ENCODE peak calls at places on chromosomes 13 and 19, in nine cellular contexts. Z is stomach, A is ovary, P is A549, W is suprapubic skin, S is transverse colon, X is tibial nerve, V is H1, N is K562. G is an unnamed sample.

GRCh38 chr19:41327499-41328156 is 17.7 kb downstream of the CCDC97 start:
- DNase-seq in W (peak), Z (peak), N (peak), V (peak), X (no peak), S (peak), A (peak), P (peak), G (no peak)

GRCh38 chr13:43089912-43090498 is 66.6 kb downstream of the DNAJC15 start:
- DNase-seq in P (no peak), V (no peak), Z (no peak), A (no peak), W (no peak), S (no peak), X (no peak), N (no peak), G (no peak)

GRCh38 chr19:51715850-51716249 is 7.9 kb downstream of the HAS1 start:
- DNase-seq in V (no peak), S (no peak), N (no peak), P (no peak), W (no peak), X (no peak), A (no peak), Z (no peak), G (no peak)

GRCh38 chr19:33621811-33622504 is at the start of gene CHST8:
- DNase-seq in V (peak), S (peak), Z (peak), N (peak), W (no peak), X (no peak), A (peak), P (no peak), G (no peak)

GRCh38 chr13:48798180-48798579 is 144.5 kb downstream of the CYSLTR2 start:
- DNase-seq in Z (no peak), V (no peak), W (no peak), P (no peak), S (no peak), X (no peak), A (no peak), N (no peak), G (no peak)

GRCh38 chr19:44757735-44758505 is 9.4 kb downstream of the BCL3 start:
- DNase-seq in A (peak), W (no peak), Z (peak), N (no peak), P (no peak), V (peak), X (peak), S (peak), G (no peak)

GRCh38 chr19:46818812-46819211 is 30.4 kb upstream of the SLC1A5 start:
- DNase-seq in Z (no peak), P (peak), A (no peak), W (no peak), N (peak), V (peak), S (no peak), X (no peak), G (no peak)

GRCh38 chr19:43755256-43755801 is 567 bp upstream of the SMG9 start:
- DNase-seq in V (peak), S (peak), X (peak), Z (peak), P (peak), N (peak), W (no peak), A (peak), G (no peak)

GRCh38 chr19:30670562-30671513 is 298.7 kb downstream of the ZNF536 start:
- DNase-seq in P (no peak), N (no peak), W (no peak), S (no peak), Z (peak), A (no peak), V (no peak), X (no peak), G (no peak)

GRCh38 chr19:16338470-16339360 is 14.1 kb downstream of the KLF2 start:
- DNase-seq in P (peak), W (no peak), S (peak), N (no peak), V (no peak), A (peak), X (no peak), Z (no peak), G (no peak)

GRCh38 chr19:17275441-17276175 is 6.1 kb upstream of the ANKLE1 start:
- DNase-seq in W (no peak), V (no peak), Z (no peak), P (no peak), S (no peak), A (no peak), X (no peak), N (no peak), G (no peak)

GRCh38 chr13:21124853-21125252 is 51.5 kb downstream of the SKA3 start:
- DNase-seq in V (no peak), S (no peak), N (no peak), P (peak), W (no peak), A (no peak), X (no peak), Z (no peak), G (no peak)

GRCh38 chr19:52722062-52723005 is 12.5 kb downstream of the ZNF611 start:
- DNase-seq in Z (no peak), X (no peak), W (no peak), S (no peak), A (no peak), V (no peak), N (no peak), P (peak), G (no peak)

GRCh38 chr13:45674908-45675307 is 27.2 kb upstream of the CBY2 start:
- DNase-seq in S (no peak), A (no peak), N (no peak), P (no peak), Z (no peak), W (no peak), X (no peak), V (no peak), G (peak)

GRCh38 chr13:70729369-70729768 is 621.1 kb upstream of the KLHL1 start:
- DNase-seq in P (no peak), V (no peak), A (no peak), S (no peak), N (no peak), X (no peak), Z (no peak), W (no peak), G (no peak)

GRCh38 chr13:42474954-42475353 is 99.0 kb upstream of the TNFSF11 start:
- DNase-seq in N (no peak), X (no peak), Z (no peak), V (no peak), A (no peak), P (no peak), W (no peak), S (no peak), G (no peak)

DNA sequence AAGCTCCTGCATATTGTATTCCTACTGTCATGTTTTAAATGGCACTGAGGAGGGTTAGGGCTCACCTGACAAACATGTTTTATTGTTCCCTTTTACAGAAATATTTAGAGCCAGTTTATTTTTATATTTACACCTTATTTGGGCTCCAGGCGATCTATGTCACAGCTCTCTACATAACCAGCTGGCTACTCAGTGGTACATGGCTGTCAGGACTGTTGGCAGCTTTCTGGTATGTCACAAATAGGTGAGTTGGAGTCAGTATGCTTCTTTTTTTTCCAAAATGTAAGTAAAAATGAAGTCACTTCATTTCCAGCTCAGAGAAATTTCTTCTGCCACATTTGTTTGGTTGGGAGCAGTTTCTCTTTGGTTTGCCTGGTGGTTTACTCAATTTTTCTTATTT is 31.5 kb downstream of the DPY19L3 start:
- DNase-seq in X (no peak), S (no peak), P (no peak), A (no peak), W (no peak), N (no peak), V (no peak), Z (no peak), G (no peak)
- TF ChIP-seq EP300 in X (no peak), S (no peak), P (no peak), A (no peak), W (no peak), N (no peak), V (no peak), Z (no peak), G (no peak)

DNA sequence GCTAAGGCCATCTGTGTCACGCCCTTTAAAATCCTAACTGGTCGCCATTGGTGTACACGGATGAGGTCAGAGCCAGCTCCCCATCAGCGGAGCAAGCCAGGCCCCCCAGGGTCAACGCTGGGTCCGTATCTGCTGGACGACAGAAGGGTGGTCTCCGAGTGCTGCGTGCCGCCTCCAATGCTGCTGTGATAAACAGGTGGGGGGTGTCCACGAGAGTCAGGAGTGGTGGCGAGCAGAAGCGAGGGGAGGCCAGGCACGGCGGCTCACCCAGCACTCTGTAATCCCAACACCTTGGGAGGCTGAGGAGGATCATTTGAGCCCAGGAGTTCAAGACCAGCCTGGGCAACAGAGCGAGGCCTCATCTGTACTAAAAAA is 30.8 kb upstream of the CACTIN start:
- DNase-seq in W (no peak), N (no peak), P (no peak), S (no peak), A (no peak), Z (no peak), X (no peak), V (no peak), G (no peak)
- H3K27ac ChIP-seq in W (no peak), N (no peak), P (no peak), S (no peak), A (no peak), Z (no peak), X (no peak), V (no peak), G (no peak)

GRCh38 chr13:27954406-27954851 is 14.7 kb downstream of the CDX2 start:
- DNase-seq in A (no peak), S (peak), P (peak), W (no peak), Z (peak), X (no peak), N (no peak), V (peak), G (peak)
- TF ChIP-seq EP300 in A (no peak), S (no peak), P (no peak), W (no peak), Z (no peak), X (no peak), N (no peak), V (no peak), G (no peak)

GRCh38 chr19:35316560-35316959 is 12.4 kb upstream of the CD22 start:
- DNase-seq in Z (no peak), W (no peak), X (no peak), S (no peak), N (no peak), A (no peak), V (no peak), P (no peak), G (no peak)

GRCh38 chr19:35320285-35320706 is 8.7 kb upstream of the CD22 start:
- DNase-seq in S (no peak), P (no peak), N (no peak), X (no peak), A (no peak), W (no peak), V (no peak), Z (no peak), G (no peak)

GRCh38 chr19:35317464-35318043 is 11.4 kb upstream of the CD22 start:
- DNase-seq in P (no peak), W (no peak), Z (no peak), X (no peak), S (no peak), N (peak), V (no peak), A (no peak), G (no peak)

GRCh38 chr19:35315883-35316282 is 13.1 kb upstream of the CD22 start:
- DNase-seq in X (no peak), Z (no peak), N (peak), A (no peak), W (no peak), S (no peak), P (no peak), V (no peak), G (no peak)

DNA sequence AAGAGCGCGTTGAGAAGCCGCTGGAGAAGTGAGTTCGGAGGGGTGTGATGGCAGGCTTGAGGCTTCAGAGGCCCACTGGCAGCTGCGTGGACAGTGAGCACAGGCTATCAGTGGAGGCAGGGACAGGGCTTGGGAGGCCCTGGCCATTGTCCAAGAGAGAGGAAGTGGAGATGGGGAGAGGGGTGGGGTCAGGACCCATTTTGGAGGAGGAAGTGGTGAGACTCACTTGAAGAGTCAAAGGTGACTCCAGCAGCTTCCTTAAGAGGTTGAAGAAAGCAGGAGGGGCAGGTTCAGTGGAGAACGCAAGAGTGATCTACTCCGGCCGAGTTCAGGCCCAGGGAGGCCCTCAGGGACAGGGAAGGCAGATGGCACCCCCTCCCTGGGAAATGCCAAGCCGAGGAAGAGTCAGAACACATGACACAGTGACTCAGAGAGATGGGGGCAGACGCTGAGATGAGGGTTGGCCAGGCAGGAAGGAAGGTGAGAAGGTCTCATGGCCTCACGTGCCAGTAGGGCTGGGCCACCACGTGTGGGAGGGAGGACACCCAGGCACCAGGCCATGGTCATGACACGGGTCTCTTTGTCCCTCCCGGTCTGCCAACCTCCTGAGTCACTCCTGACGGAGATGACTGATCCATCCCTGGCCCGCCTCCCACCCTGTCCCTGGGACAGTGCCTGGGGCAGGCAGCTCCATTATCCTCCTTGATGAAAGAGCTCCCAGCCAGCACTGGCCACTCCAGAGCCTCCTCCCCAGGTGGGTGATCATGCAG is 10.1 kb upstream of the CD22 start:
- DNase-seq in N (peak), W (no peak), X (no peak), S (peak), Z (peak), P (peak), A (no peak), V (no peak), G (no peak)
- H3K27ac ChIP-seq in N (peak), W (peak), X (no peak), S (no peak), Z (no peak), P (peak), A (no peak), V (no peak), G (peak)

GRCh38 chr19:15169541-15170285 is 31.1 kb downstream of the NOTCH3 start:
- DNase-seq in V (no peak), X (no peak), P (no peak), N (peak), Z (no peak), S (no peak), A (no peak), W (no peak), G (no peak)

GRCh38 chr19:15170345-15170744 is 30.4 kb downstream of the NOTCH3 start:
- DNase-seq in V (peak), W (no peak), S (no peak), Z (no peak), X (no peak), N (peak), P (no peak), A (no peak), G (no peak)

GRCh38 chr19:15161028-15161984 is 39.5 kb downstream of the NOTCH3 start:
- DNase-seq in W (no peak), A (no peak), N (peak), P (peak), Z (no peak), X (no peak), V (no peak), S (no peak), G (no peak)

DNA sequence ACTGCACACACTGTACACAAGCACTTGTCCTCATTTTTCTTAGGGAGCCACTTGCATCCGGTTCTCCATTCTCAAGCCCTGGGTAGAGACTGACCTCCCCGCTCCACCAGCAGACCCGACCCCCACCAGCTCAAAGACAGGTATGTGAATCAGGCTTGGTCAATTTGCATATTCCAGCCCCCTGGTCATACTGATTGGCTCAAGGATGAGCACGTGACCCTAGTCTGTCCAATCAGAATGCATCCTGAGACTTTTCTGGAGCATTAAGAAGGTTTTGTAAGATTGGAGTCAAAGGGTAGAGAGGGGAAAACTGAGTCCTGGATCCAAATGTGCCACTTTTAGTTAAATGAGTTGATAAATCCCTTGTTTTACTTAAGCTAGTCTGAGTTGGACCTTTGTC is 34.1 kb downstream of the NOTCH3 start:
- DNase-seq in N (no peak), V (no peak), S (no peak), A (no peak), X (no peak), P (no peak), W (no peak), Z (no peak), G (no peak)
- TF ChIP-seq EP300 in N (no peak), V (no peak), S (no peak), A (no peak), X (no peak), P (no peak), W (no peak), Z (no peak), G (no peak)

G was measured in esophagus muscularis mucosa.